ENCODE peak calls at places on chromosome 13, in nine cellular contexts. V is heart right ventricle, A is PC-3, B is frontal cortex, X is aorta, Q is AG09319, R is brain microvascular endothelial cell, U is HT1080, D is kidney epithelial cell. I is an unnamed sample.

GRCh38 chr13:28423010-28423409 is 71.9 kb downstream of the FLT1 start:
- DNase-seq in V (peak), A (no peak), B (no peak), X (peak), Q (no peak), R (no peak), U (peak), D (no peak), I (peak)

GRCh38 chr13:73983109-73983508 is 151.1 kb downstream of the KLF12 start:
- DNase-seq in V (peak), A (no peak), B (no peak), X (no peak), Q (no peak), R (no peak), U (no peak), D (no peak), I (no peak)

GRCh38 chr13:99605417-99606321 is 104.4 kb downstream of the TM9SF2 start:
- DNase-seq in V (peak), A (peak), B (peak), X (peak), Q (no peak), R (no peak), U (peak), D (no peak), I (no peak)

GRCh38 chr13:113405481-113406300 is 41.8 kb upstream of the GRTP1 start:
- DNase-seq in V (no peak), A (no peak), B (no peak), X (no peak), Q (no peak), R (no peak), U (peak), D (no peak), I (no peak)

GRCh38 chr13:113219311-113219940 is 10.0 kb downstream of the CUL4A start:
- DNase-seq in V (no peak), A (no peak), B (no peak), X (no peak), Q (no peak), R (no peak), U (no peak), D (no peak), I (no peak)

GRCh38 chr13:23007430-23007829 is 173.3 kb upstream of the SGCG start:
- DNase-seq in V (peak), A (no peak), B (no peak), X (no peak), Q (no peak), R (no peak), U (no peak), D (no peak), I (peak)

GRCh38 chr13:112873851-112874750 is 94.9 kb upstream of the MCF2L start:
- DNase-seq in V (peak), A (peak), B (peak), X (peak), Q (peak), R (peak), U (peak), D (no peak), I (peak)

GRCh38 chr13:43785166-43785680 is 1.5 kb downstream of the ENOX1 start:
- DNase-seq in V (no peak), A (no peak), B (peak), X (no peak), Q (no peak), R (no peak), U (no peak), D (no peak), I (peak)

GRCh38 chr13:33125821-33126570 is 109.8 kb downstream of the KL start:
- DNase-seq in V (peak), A (peak), B (no peak), X (no peak), Q (peak), R (peak), U (peak), D (peak), I (peak)

GRCh38 chr13:88623150-88623549 is 952.0 kb downstream of the SLITRK5 start:
- DNase-seq in V (no peak), A (no peak), B (no peak), X (no peak), Q (no peak), R (no peak), U (no peak), D (no peak), I (no peak)

GRCh38 chr13:73293902-73294523 is 235.2 kb downstream of the KLF5 start:
- DNase-seq in V (no peak), A (no peak), B (no peak), X (no peak), Q (no peak), R (no peak), U (no peak), D (no peak), I (no peak)

GRCh38 chr13:67107973-67108372 is 122.2 kb downstream of the PCDH9 start:
- DNase-seq in V (no peak), A (no peak), B (no peak), X (no peak), Q (no peak), R (no peak), U (no peak), D (no peak), I (no peak)

GRCh38 chr13:50129923-50130685 is 114.9 kb downstream of the KCNRG start:
- DNase-seq in V (peak), A (peak), B (peak), X (peak), Q (no peak), R (no peak), U (no peak), D (no peak), I (peak)

GRCh38 chr13:76129305-76130040 is 493.3 kb downstream of the LMO7 start:
- DNase-seq in V (no peak), A (no peak), B (no peak), X (no peak), Q (no peak), R (no peak), U (no peak), D (no peak), I (no peak)

GRCh38 chr13:32824671-32825070 is 191.6 kb upstream of the KL start:
- DNase-seq in V (no peak), A (peak), B (no peak), X (no peak), Q (no peak), R (peak), U (peak), D (peak), I (no peak)

GRCh38 chr13:24264976-24265375 is 44.4 kb upstream of the C1QTNF9 start:
- DNase-seq in V (no peak), A (no peak), B (no peak), X (no peak), Q (no peak), R (no peak), U (no peak), D (no peak), I (no peak)

GRCh38 chr13:44410328-44410859 is 36.8 kb downstream of the SERP2 start:
- DNase-seq in V (no peak), A (no peak), B (no peak), X (no peak), Q (no peak), R (no peak), U (no peak), D (no peak), I (no peak)

GRCh38 chr13:113936566-113936965 is 37.3 kb downstream of the C13orf46 start:
- DNase-seq in V (no peak), A (no peak), B (no peak), X (no peak), Q (no peak), R (no peak), U (no peak), D (no peak), I (no peak)

GRCh38 chr13:102195566-102196462 is 206.0 kb downstream of the FGF14 start:
- DNase-seq in V (no peak), A (peak), B (no peak), X (no peak), Q (no peak), R (no peak), U (peak), D (no peak), I (no peak)

GRCh38 chr13:103066079-103066880 is at the start of gene SLC10A2:
- DNase-seq in V (no peak), A (no peak), B (no peak), X (no peak), Q (no peak), R (no peak), U (no peak), D (no peak), I (no peak)

GRCh38 chr13:31029129-31029528 is 96.7 kb downstream of the TEX26 start:
- DNase-seq in V (no peak), A (no peak), B (no peak), X (no peak), Q (no peak), R (no peak), U (peak), D (no peak), I (no peak)

GRCh38 chr13:30605052-30605451 is 12.7 kb upstream of the USPL1 start:
- DNase-seq in V (no peak), A (no peak), B (no peak), X (no peak), Q (no peak), R (no peak), U (no peak), D (no peak), I (no peak)

GRCh38 chr13:37059136-37059847 is at the start of gene SUPT20H:
- DNase-seq in V (peak), A (peak), B (peak), X (peak), Q (peak), R (peak), U (peak), D (peak), I (peak)

GRCh38 chr13:98975822-98976261 is 2.0 kb downstream of the DOCK9 start:
- DNase-seq in V (no peak), A (no peak), B (no peak), X (no peak), Q (no peak), R (no peak), U (peak), D (no peak), I (no peak)

GRCh38 chr13:32734511-32734910 is 148.3 kb downstream of the PDS5B start:
- DNase-seq in V (no peak), A (peak), B (no peak), X (no peak), Q (no peak), R (peak), U (peak), D (no peak), I (no peak)

GRCh38 chr13:45295536-45295935 is 45.4 kb downstream of the TPT1 start:
- DNase-seq in V (peak), A (no peak), B (no peak), X (no peak), Q (no peak), R (no peak), U (no peak), D (no peak), I (no peak)

GRCh38 chr13:99828114-99828513 is 143.5 kb downstream of the ZIC5 start:
- DNase-seq in V (no peak), A (no peak), B (no peak), X (no peak), Q (no peak), R (no peak), U (no peak), D (no peak), I (no peak)

I was measured in Right ventricle myocardium inferior.